ENCODE peak calls at places on chromosomes 1 and 21, in eight cellular contexts. V, O, R, K, F, N, L and M are unnamed samples.

GRCh38 chr1:164704954-164705353 is 146.0 kb downstream of the PBX1 start:
- DNase-seq in L (no peak), N (no peak), V (no peak), O (no peak), R (no peak), F (no peak), K (no peak), M (peak; percentile 26)

GRCh38 chr1:84634536-84635205 is 55.6 kb downstream of the SSX2IP start:
- DNase-seq in N (no peak), R (peak; percentile 69), F (no peak), K (no peak), O (no peak), V (peak; percentile 11), L (no peak), M (peak; percentile 65)

GRCh38 chr1:178126261-178126660 is 32.4 kb downstream of the RASAL2 start:
- DNase-seq in K (no peak), O (no peak), L (no peak), V (no peak), N (no peak), R (peak; percentile 13), F (no peak), M (no peak)

GRCh38 chr1:229027622-229028182 is 243.2 kb upstream of the RAB4A start:
- DNase-seq in L (no peak), K (no peak), N (no peak), R (peak; percentile 59), F (peak; percentile 33), O (no peak), V (peak; percentile 85), M (no peak)

GRCh38 chr1:177569476-177569875 is 398.7 kb downstream of the BRINP2 start:
- DNase-seq in V (peak; percentile 70), K (no peak), F (no peak), N (no peak), R (no peak), O (no peak), L (no peak), M (no peak)

GRCh38 chr1:16174261-16174871 is 18.5 kb upstream of the EPHA2 start:
- DNase-seq in N (no peak), K (no peak), F (no peak), O (no peak), R (no peak), L (no peak), V (no peak), M (no peak)

GRCh38 chr21:26965567-26966359 is 1.1 kb downstream of the ADAMTS5 start:
- DNase-seq in K (no peak), R (peak; percentile 51), V (no peak), O (no peak), F (no peak), N (no peak), L (no peak), M (no peak)

GRCh38 chr1:35557118-35557610 is at the start of gene KIAA0319L:
- DNase-seq in R (peak; percentile 76), O (no peak), K (peak; percentile 83), L (peak; percentile 19), F (no peak), N (no peak), V (no peak), M (peak; percentile 59)